ENCODE peak calls at places on chromosomes 11 and 22, in ten cellular contexts. J, V, F, L, S, W, N, E, X and O are unnamed samples.
A peak's percentile ranks its signal among the peaks of the same experiment; 100 is the strongest.

GRCh38 chr11:17771841-17772401 is 37.3 kb downstream of the KCNC1 start:
- DNase-seq in J (no peak), V (no peak), F (no peak), L (no peak), S (peak; percentile 30), W (no peak), N (no peak), E (no peak), X (no peak), O (no peak)

GRCh38 chr11:128716231-128716630 is 22.4 kb downstream of the FLI1 start:
- DNase-seq in J (no peak), V (no peak), F (no peak), L (no peak), S (no peak), W (no peak), N (no peak), E (no peak), X (no peak), O (no peak)

GRCh38 chr11:31958086-31958735 is 132.7 kb upstream of the RCN1 start:
- DNase-seq in J (peak; percentile 52), V (no peak), F (peak; percentile 62), L (peak; percentile 96), S (peak; percentile 60), W (peak; percentile 60), N (peak; percentile 22), E (no peak), X (no peak), O (peak; percentile 23)

GRCh38 chr11:95939091-95939490 is 15.2 kb upstream of the MTMR2 start:
- DNase-seq in J (no peak), V (no peak), F (no peak), L (no peak), S (no peak), W (no peak), N (no peak), E (no peak), X (no peak), O (no peak)

GRCh38 chr11:95256204-95256819 is 25.3 kb upstream of the SESN3 start:
- DNase-seq in J (peak; percentile 41), V (no peak), F (no peak), L (no peak), S (no peak), W (no peak), N (peak; percentile 23), E (no peak), X (no peak), O (no peak)

GRCh38 chr11:49995559-49995958 is 13.2 kb upstream of the OR4C12 start:
- DNase-seq in J (peak; percentile 50), V (no peak), F (peak; percentile 38), L (peak; percentile 77), S (no peak), W (peak; percentile 63), N (peak; percentile 4), E (no peak), X (peak; percentile 10), O (no peak)

GRCh38 chr11:123174196-123175183 is 20.6 kb downstream of the CLMP start:
- DNase-seq in J (peak; percentile 65), V (no peak), F (peak; percentile 32), L (no peak), S (no peak), W (no peak), N (peak; percentile 98), E (no peak), X (no peak), O (no peak)

GRCh38 chr22:23110922-23111527 is 30.8 kb downstream of the RSPH14 start:
- DNase-seq in J (no peak), V (no peak), F (no peak), L (no peak), S (no peak), W (peak; percentile 41), N (no peak), E (no peak), X (no peak), O (peak; percentile 41)

GRCh38 chr22:24965822-24966626 is 13.5 kb downstream of the KIAA1671 start:
- DNase-seq in J (peak; percentile 74), V (no peak), F (peak; percentile 94), L (no peak), S (no peak), W (no peak), N (no peak), E (no peak), X (peak; percentile 43), O (no peak)

GRCh38 chr11:106076421-106076922 is 675 bp downstream of the KBTBD3 start:
- DNase-seq in J (no peak), V (no peak), F (peak; percentile 30), L (no peak), S (no peak), W (peak; percentile 10), N (peak; percentile 4), E (no peak), X (peak; percentile 20), O (no peak)

GRCh38 chr22:23800297-23801237 is 13.8 kb downstream of the SMARCB1 start:
- DNase-seq in J (no peak), V (no peak), F (no peak), L (peak; percentile 25), S (no peak), W (no peak), N (no peak), E (no peak), X (no peak), O (no peak)

GRCh38 chr11:291281-292210 is 2.6 kb downstream of the PGGHG start:
- DNase-seq in J (no peak), V (no peak), F (no peak), L (no peak), S (peak; percentile 46), W (no peak), N (no peak), E (no peak), X (no peak), O (no peak)

GRCh38 chr22:42947211-42947990 is 67.5 kb downstream of the PACSIN2 start:
- DNase-seq in J (no peak), V (no peak), F (no peak), L (no peak), S (no peak), W (peak; percentile 26), N (no peak), E (no peak), X (no peak), O (no peak)

GRCh38 chr22:50299724-50300619 is 7.5 kb downstream of the PLXNB2 start:
- DNase-seq in J (no peak), V (no peak), F (peak; percentile 95), L (peak; percentile 95), S (no peak), W (no peak), N (no peak), E (no peak), X (no peak), O (no peak)

GRCh38 chr11:96263361-96263763 is 79.6 kb downstream of the MAML2 start:
- DNase-seq in J (no peak), V (no peak), F (no peak), L (no peak), S (no peak), W (no peak), N (peak; percentile 78), E (no peak), X (no peak), O (no peak)

GRCh38 chr11:94786264-94787126 is 18.3 kb downstream of the AMOTL1 start:
- DNase-seq in J (no peak), V (no peak), F (no peak), L (peak; percentile 81), S (no peak), W (no peak), N (no peak), E (no peak), X (no peak), O (no peak)

GRCh38 chr11:116179346-116179850 is 593.4 kb downstream of the BUD13 start:
- DNase-seq in J (no peak), V (no peak), F (no peak), L (peak; percentile 37), S (no peak), W (peak; percentile 29), N (no peak), E (no peak), X (no peak), O (no peak)

GRCh38 chr11:86719781-86720463 is 47.5 kb upstream of the ME3 start:
- DNase-seq in J (no peak), V (no peak), F (no peak), L (peak; percentile 44), S (no peak), W (peak; percentile 81), N (peak; percentile 97), E (no peak), X (no peak), O (no peak)

GRCh38 chr11:131217313-131218297 is 152.8 kb upstream of the NTM start:
- DNase-seq in J (no peak), V (no peak), F (no peak), L (peak; percentile 72), S (no peak), W (peak; percentile 62), N (no peak), E (no peak), X (no peak), O (no peak)

GRCh38 chr11:20020198-20020597 is 140.1 kb downstream of the DBX1 start:
- DNase-seq in J (no peak), V (no peak), F (no peak), L (no peak), S (no peak), W (no peak), N (no peak), E (no peak), X (no peak), O (no peak)
- H3K27ac ChIP-seq in J (no peak overlapping the region), V (no peak overlapping the region), F (no peak overlapping the region), L (no peak overlapping the region), S (no peak overlapping the region), W (no peak overlapping the region), N (no peak overlapping the region), E (no peak overlapping the region), X (no peak overlapping the region), O (no peak overlapping the region)

GRCh38 chr11:76209956-76210885 is 3.9 kb upstream of the WNT11 start:
- DNase-seq in J (no peak), V (peak; percentile 24), F (peak; percentile 69), L (peak; percentile 76), S (peak; percentile 56), W (peak; percentile 66), N (peak; percentile 66), E (no peak), X (peak; percentile 51), O (no peak)
- H3K27ac ChIP-seq in J (no peak overlapping the region), V (peak overlapping the region; percentile 50), F (no peak overlapping the region), L (no peak overlapping the region), S (no peak overlapping the region), W (no peak overlapping the region), N (no peak overlapping the region), E (no peak overlapping the region), X (no peak overlapping the region), O (no peak overlapping the region)

GRCh38 chr11:85347291-85347690 is 279.9 kb downstream of the DLG2 start:
- DNase-seq in J (no peak), V (no peak), F (no peak), L (no peak), S (no peak), W (no peak), N (no peak), E (no peak), X (no peak), O (no peak)

GRCh38 chr11:85348945-85349344 is 278.2 kb downstream of the DLG2 start:
- DNase-seq in J (no peak), V (no peak), F (no peak), L (no peak), S (no peak), W (no peak), N (no peak), E (no peak), X (no peak), O (no peak)

GRCh38 chr11:85346484-85346883 is 280.7 kb downstream of the DLG2 start:
- DNase-seq in J (no peak), V (no peak), F (no peak), L (no peak), S (no peak), W (no peak), N (no peak), E (no peak), X (no peak), O (no peak)
- H3K27ac ChIP-seq in J (no peak overlapping the region), V (no peak overlapping the region), F (no peak overlapping the region), L (no peak overlapping the region), S (no peak overlapping the region), W (no peak overlapping the region), N (no peak overlapping the region), E (no peak overlapping the region), X (no peak overlapping the region), O (no peak overlapping the region)

GRCh38 chr11:33721984-33722383 is 14.2 kb downstream of the CD59 start:
- DNase-seq in J (no peak), V (no peak), F (no peak), L (no peak), S (no peak), W (no peak), N (no peak), E (no peak), X (no peak), O (no peak)
- H3K27ac ChIP-seq in J (peak overlapping the region; percentile 95), V (peak overlapping the region; percentile 75), F (peak overlapping the region; percentile 53), L (no peak overlapping the region), S (peak overlapping the region; percentile 28), W (no peak overlapping the region), N (peak overlapping the region; percentile 98), E (no peak overlapping the region), X (peak overlapping the region; percentile 8), O (peak overlapping the region; percentile 65)